ENCODE peak calls at places on chromosomes 1 and 21, in four cellular contexts. H, O, Y and B are unnamed samples.

GRCh38 chr1:245444971-245445370 is 290.2 kb downstream of the KIF26B start:
- DNase-seq in H (no peak), O (no peak), Y (no peak), B (no peak)

GRCh38 chr1:71522721-71523120 is 441.9 kb upstream of the ZRANB2 start:
- DNase-seq in H (no peak), O (no peak), Y (no peak), B (no peak)

GRCh38 chr1:166489670-166490436 is 323.1 kb upstream of the FAM78B start:
- DNase-seq in H (no peak), O (no peak), Y (no peak), B (peak)

GRCh38 chr1:101239095-101240040 is 2.5 kb downstream of the S1PR1 start:
- DNase-seq in H (no peak), O (no peak), Y (no peak), B (no peak)

GRCh38 chr1:223815865-223816264 is 29.9 kb downstream of the TP53BP2 start:
- DNase-seq in H (no peak), O (no peak), Y (peak), B (peak)

GRCh38 chr1:56416385-56416972 is 162.9 kb downstream of the PLPP3 start:
- DNase-seq in H (no peak), O (no peak), Y (no peak), B (peak)

GRCh38 chr1:156422602-156423091 is 53.6 kb downstream of the RHBG start:
- DNase-seq in H (no peak), O (no peak), Y (no peak), B (peak)

GRCh38 chr1:82299680-82300079 is 498.9 kb downstream of the ADGRL2 start:
- DNase-seq in H (no peak), O (no peak), Y (no peak), B (no peak)

GRCh38 chr1:210252621-210253041 is 20.0 kb downstream of the SERTAD4 start:
- DNase-seq in H (peak), O (peak), Y (no peak), B (peak)

GRCh38 chr1:92623187-92623778 is 136.6 kb upstream of the GFI1 start:
- DNase-seq in H (no peak), O (no peak), Y (peak), B (peak)

GRCh38 chr1:51671527-51672325 is 54.8 kb downstream of the OSBPL9 start:
- DNase-seq in H (no peak), O (no peak), Y (peak), B (no peak)

GRCh38 chr21:34176442-34176841 is 103.1 kb downstream of the MRPS6 start:
- DNase-seq in H (no peak), O (no peak), Y (no peak), B (no peak)

GRCh38 chr1:154716614-154717372 is 108.8 kb upstream of the ADAR start:
- DNase-seq in H (no peak), O (no peak), Y (no peak), B (no peak)

GRCh38 chr1:30368841-30369240 is 354.5 kb downstream of the MATN1 start:
- DNase-seq in H (no peak), O (no peak), Y (no peak), B (no peak)

GRCh38 chr1:94160811-94161210 is 39.9 kb upstream of the ABCA4 start:
- DNase-seq in H (no peak), O (peak), Y (peak), B (peak)

GRCh38 chr1:156481527-156481926 is 19.0 kb downstream of the MEF2D start:
- DNase-seq in H (no peak), O (no peak), Y (no peak), B (no peak)

GRCh38 chr1:94406446-94406845 is 11.7 kb upstream of the ABCD3 start:
- DNase-seq in H (no peak), O (no peak), Y (no peak), B (no peak)

GRCh38 chr1:202821467-202821866 is 10.7 kb downstream of the PCAT6 start:
- DNase-seq in H (no peak), O (no peak), Y (peak), B (peak)

GRCh38 chr1:3430820-3431219 is 23.6 kb upstream of the ARHGEF16 start:
- DNase-seq in H (no peak), O (no peak), Y (no peak), B (no peak)
- H3K4me2 ChIP-seq in H (no peak), O (no peak), Y (no peak), B (no peak)

GRCh38 chr21:42282715-42283114 is 32.5 kb downstream of the TFF3 start:
- DNase-seq in H (no peak), O (no peak), Y (no peak), B (no peak)
- H4K8ac ChIP-seq in H (no peak), O (no peak), Y (no peak), B (no peak)

DNA sequence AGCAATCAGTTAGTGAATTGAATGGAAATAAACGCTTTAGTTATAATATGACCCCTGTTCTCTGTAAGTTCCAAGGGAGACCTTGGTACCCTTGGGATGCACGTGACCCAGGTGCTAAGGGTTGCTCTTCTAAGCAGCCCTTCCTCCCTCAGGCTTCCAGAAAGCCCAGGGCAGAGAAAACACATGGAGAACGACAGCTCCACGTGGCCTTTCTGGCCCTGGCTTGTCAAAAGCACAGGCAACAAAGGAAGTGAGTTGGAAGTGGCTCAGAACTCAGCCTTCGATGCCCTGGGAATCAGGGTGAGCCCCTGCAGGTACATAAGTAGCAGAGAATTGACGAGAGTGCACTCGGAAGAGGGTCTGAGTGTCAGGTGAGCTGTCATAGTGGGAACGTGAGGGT is 57.4 kb downstream of the LACTBL1 start:
- DNase-seq in H (no peak), O (no peak), Y (no peak), B (no peak)
- H2AK5ac ChIP-seq in H (no peak), O (no peak), Y (no peak), B (no peak)

GRCh38 chr21:43301424-43302355 is 125.2 kb downstream of the SIK1 start:
- DNase-seq in H (no peak), O (no peak), Y (no peak), B (no peak)
- H3K4me2 ChIP-seq in H (no peak), O (no peak), Y (no peak), B (no peak)

GRCh38 chr1:42947965-42948732 is 10.5 kb downstream of the SLC2A1 start:
- DNase-seq in H (no peak), O (no peak), Y (no peak), B (no peak)
- H4K8ac ChIP-seq in H (no peak), O (no peak), Y (peak), B (peak)

GRCh38 chr1:22875851-22876250 is 96.8 kb downstream of the LACTBL1 start:
- DNase-seq in H (no peak), O (no peak), Y (no peak), B (no peak)

GRCh38 chr1:22877980-22878379 is 94.7 kb downstream of the LACTBL1 start:
- DNase-seq in H (no peak), O (no peak), Y (no peak), B (no peak)

GRCh38 chr1:22875240-22875639 is 97.4 kb downstream of the LACTBL1 start:
- DNase-seq in H (no peak), O (no peak), Y (no peak), B (no peak)

GRCh38 chr1:22877112-22877915 is 95.4 kb downstream of the LACTBL1 start:
- DNase-seq in H (no peak), O (no peak), Y (no peak), B (no peak)

GRCh38 chr1:22876359-22877111 is 96.1 kb downstream of the LACTBL1 start:
- DNase-seq in H (no peak), O (peak), Y (peak), B (no peak)
- H2AK5ac ChIP-seq in H (no peak), O (peak), Y (peak), B (no peak)

DNA sequence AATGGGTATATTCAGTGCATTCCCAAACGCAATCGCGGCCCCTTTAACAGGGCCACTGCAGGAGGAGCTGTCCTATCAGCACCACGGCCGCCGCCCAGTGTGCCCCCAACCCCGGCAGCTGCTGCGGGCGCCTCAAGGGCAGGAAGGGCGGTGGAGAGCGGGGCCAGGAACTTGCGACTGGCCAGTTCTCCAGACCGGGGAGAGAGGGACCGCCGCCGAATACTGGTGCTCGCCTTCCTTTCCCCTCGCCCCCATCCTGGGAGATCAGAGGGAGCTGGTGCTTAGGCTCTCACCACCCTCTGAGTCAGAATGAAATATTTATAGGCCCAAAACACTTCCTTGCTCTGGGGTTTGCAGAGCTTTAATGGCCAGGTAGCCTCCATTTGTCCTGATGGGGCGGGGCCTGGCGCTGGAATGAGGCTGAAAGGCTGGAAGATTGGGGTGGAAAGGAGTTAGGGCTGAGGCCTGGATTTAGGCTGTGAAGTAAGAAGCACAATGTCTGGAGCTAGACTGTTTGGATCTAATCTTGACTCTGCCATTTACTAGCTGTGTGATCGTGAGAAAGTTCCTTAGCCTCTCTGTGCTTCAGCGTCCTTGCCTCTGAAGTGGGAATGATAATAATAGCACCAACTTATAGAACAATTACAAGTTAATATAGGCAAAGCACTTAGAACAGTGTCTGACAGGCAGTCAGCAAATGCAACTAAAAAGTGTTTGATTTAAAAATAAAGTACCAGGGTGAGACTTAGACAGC is 75.5 kb downstream of the NAV1 start:
- DNase-seq in H (peak), O (peak), Y (peak), B (no peak)
- H3K4me2 ChIP-seq in H (peak), O (no peak), Y (no peak), B (peak)

DNA sequence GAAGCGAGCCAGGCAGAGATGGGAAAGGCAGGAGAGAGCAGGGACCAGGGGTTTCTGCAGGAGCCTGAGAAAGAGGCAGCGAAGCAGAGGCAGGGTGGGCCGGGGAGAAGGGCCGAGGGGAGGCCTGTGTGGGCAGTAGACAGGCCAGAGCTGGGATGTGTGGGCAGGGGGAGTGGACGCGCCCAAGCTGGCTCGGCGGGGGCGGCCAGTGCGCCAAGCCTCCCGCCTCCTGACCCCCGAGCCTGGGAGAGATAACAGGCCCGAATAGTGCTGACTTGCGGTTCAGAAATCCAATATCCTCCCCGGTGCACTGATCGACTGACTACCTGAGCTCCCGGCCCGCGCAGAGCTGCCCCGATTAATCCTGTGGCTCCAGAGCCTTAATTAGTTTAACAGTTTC is 41.9 kb downstream of the AHDC1 start:
- DNase-seq in H (no peak), O (no peak), Y (no peak), B (no peak)
- H4K8ac ChIP-seq in H (no peak), O (no peak), Y (peak), B (no peak)

GRCh38 chr1:33171993-33172813 is 9.6 kb downstream of the TRIM62 start:
- DNase-seq in H (no peak), O (no peak), Y (no peak), B (no peak)
- H2AK5ac ChIP-seq in H (no peak), O (no peak), Y (no peak), B (no peak)

GRCh38 chr1:35223109-35223630 is 30.2 kb upstream of the SFPQ start:
- DNase-seq in H (no peak), O (no peak), Y (no peak), B (no peak)
- H3K4me2 ChIP-seq in H (no peak), O (no peak), Y (peak), B (no peak)